ENCODE peak calls at places on chromosome 5, in seven cellular contexts. R is fibroblast of mammary gland; H is T-helper 2 cell; E is Ammon's horn; M is activated CD8-positive, alpha-beta memory T cell treated with anti-CD3 and anti-CD28 coated beads, Interleukin-2, amount 50 U/mL, for 48 hours; N is Kasumi-1; Q is GDM1. K is an unnamed sample.

GRCh38 chr5:72141440-72142271 is 34.4 kb downstream of the MAP1B start:
- DNase-seq in R (peak), H (no peak), E (no peak), M (no peak), N (no peak), Q (no peak), K (peak)

GRCh38 chr5:144598451-144599068 is 427.9 kb downstream of the KCTD16 start:
- DNase-seq in R (no peak), H (no peak), E (peak), M (no peak), N (no peak), Q (no peak), K (no peak)

GRCh38 chr5:50292735-50293394 is 148.2 kb downstream of the EMB start:
- DNase-seq in R (no peak), H (peak), E (no peak), M (no peak), N (no peak), Q (no peak), K (no peak)

GRCh38 chr5:171874210-171874609 is 88.6 kb downstream of the SMIM23 start:
- DNase-seq in R (peak), H (no peak), E (no peak), M (no peak), N (peak), Q (no peak), K (peak)

GRCh38 chr5:154505567-154505966 is 27.5 kb upstream of the HAND1 start:
- DNase-seq in R (no peak), H (no peak), E (no peak), M (peak), N (no peak), Q (no peak), K (no peak)

GRCh38 chr5:172771439-172772111 is 580 bp upstream of the DUSP1 start:
- DNase-seq in R (no peak), H (peak), E (no peak), M (no peak), N (peak), Q (no peak), K (no peak)

GRCh38 chr5:139725073-139725830 is 70.4 kb upstream of the PSD2 start:
- DNase-seq in R (peak), H (no peak), E (peak), M (no peak), N (no peak), Q (no peak), K (peak)

GRCh38 chr5:32710335-32710858 is 724 bp upstream of the NPR3 start:
- DNase-seq in R (peak), H (peak), E (no peak), M (peak), N (peak), Q (peak), K (no peak)

GRCh38 chr5:6458833-6459232 is 10.2 kb downstream of the UBE2QL1 start:
- DNase-seq in R (no peak), H (no peak), E (no peak), M (no peak), N (no peak), Q (no peak), K (no peak)

K was measured in fibroblast of villous mesenchyme.